ENCODE peak calls at places on chromosomes 16 and 17, in seven cellular contexts. One of them, this sample, is unnamed.

GRCh38 chr17:59572301-59572924 is 7.0 kb downstream of the DHX40 start:
- DNase-seq in A549: no peak
- DNase-seq in AG10803: peak
- DNase-seq in AG04449: no peak
- DNase-seq in hepatocyte: no peak
- DNase-seq in cardiac fibroblast: peak
- DNase-seq in HL-60: peak
- DNase-seq in this sample: no peak

GRCh38 chr16:86042996-86043725 is 144.2 kb downstream of the IRF8 start:
- DNase-seq in AG10803: no peak
- DNase-seq in hepatocyte: no peak
- DNase-seq in cardiac fibroblast: no peak
- DNase-seq in HL-60: no peak
- DNase-seq in A549: no peak
- DNase-seq in AG04449: no peak
- DNase-seq in this sample: no peak

GRCh38 chr16:12327971-12328726 is 351.6 kb downstream of the SNX29 start:
- DNase-seq in AG04449: no peak
- DNase-seq in HL-60: no peak
- DNase-seq in A549: no peak
- DNase-seq in hepatocyte: no peak
- DNase-seq in AG10803: no peak
- DNase-seq in cardiac fibroblast: no peak
- DNase-seq in this sample: no peak

GRCh38 chr16:35525979-35526590 is 2066.7 kb downstream of the TP53TG3F start:
- DNase-seq in cardiac fibroblast: no peak
- DNase-seq in AG04449: no peak
- DNase-seq in hepatocyte: no peak
- DNase-seq in A549: peak
- DNase-seq in AG10803: no peak
- DNase-seq in HL-60: no peak
- DNase-seq in this sample: no peak

GRCh38 chr17:75991396-75991795 is 9.3 kb upstream of the CDK3 start:
- DNase-seq in AG04449: no peak
- DNase-seq in hepatocyte: no peak
- DNase-seq in cardiac fibroblast: no peak
- DNase-seq in A549: no peak
- DNase-seq in AG10803: no peak
- DNase-seq in HL-60: no peak
- DNase-seq in this sample: no peak

GRCh38 chr16:1972490-1972877 is 631 bp downstream of the TBL3 start:
- DNase-seq in hepatocyte: peak
- DNase-seq in A549: no peak
- DNase-seq in AG04449: no peak
- DNase-seq in cardiac fibroblast: peak
- DNase-seq in AG10803: no peak
- DNase-seq in HL-60: no peak
- DNase-seq in this sample: no peak

GRCh38 chr17:31321481-31321880 is at the start of gene EVI2A:
- DNase-seq in A549: no peak
- DNase-seq in AG04449: no peak
- DNase-seq in cardiac fibroblast: peak
- DNase-seq in HL-60: peak
- DNase-seq in hepatocyte: no peak
- DNase-seq in AG10803: peak
- DNase-seq in this sample: peak

GRCh38 chr16:31243734-31244670 is 15.8 kb upstream of the ITGAM start:
- DNase-seq in HL-60: peak
- DNase-seq in hepatocyte: no peak
- DNase-seq in cardiac fibroblast: no peak
- DNase-seq in AG10803: no peak
- DNase-seq in AG04449: no peak
- DNase-seq in A549: no peak
- DNase-seq in this sample: no peak

GRCh38 chr17:36092228-36092627 is 2.3 kb upstream of the CCL3 start:
- DNase-seq in hepatocyte: no peak
- DNase-seq in A549: no peak
- DNase-seq in cardiac fibroblast: no peak
- DNase-seq in AG10803: no peak
- DNase-seq in HL-60: no peak
- DNase-seq in AG04449: no peak
- DNase-seq in this sample: no peak

GRCh38 chr16:27721548-27722265 is 171.8 kb downstream of the KATNIP start:
- DNase-seq in cardiac fibroblast: peak
- DNase-seq in A549: no peak
- DNase-seq in AG04449: no peak
- DNase-seq in hepatocyte: peak
- DNase-seq in AG10803: peak
- DNase-seq in HL-60: no peak
- DNase-seq in this sample: peak

GRCh38 chr16:51267676-51268075 is 116.6 kb upstream of the SALL1 start:
- DNase-seq in HL-60: no peak
- DNase-seq in A549: no peak
- DNase-seq in AG10803: no peak
- DNase-seq in hepatocyte: no peak
- DNase-seq in cardiac fibroblast: no peak
- DNase-seq in AG04449: no peak
- DNase-seq in this sample: no peak

GRCh38 chr16:88869673-88869980 is 3.2 kb upstream of the PABPN1L start:
- DNase-seq in AG04449: no peak
- DNase-seq in A549: no peak
- DNase-seq in cardiac fibroblast: no peak
- DNase-seq in HL-60: no peak
- DNase-seq in AG10803: no peak
- DNase-seq in hepatocyte: no peak
- DNase-seq in this sample: no peak

GRCh38 chr16:27234603-27235002 is 31.3 kb downstream of the KDM8 start:
- DNase-seq in A549: no peak
- DNase-seq in HL-60: no peak
- DNase-seq in hepatocyte: no peak
- DNase-seq in AG10803: no peak
- DNase-seq in cardiac fibroblast: no peak
- DNase-seq in AG04449: no peak
- DNase-seq in this sample: no peak

GRCh38 chr17:3641717-3642486 is 5.3 kb downstream of the CTNS start:
- DNase-seq in AG04449: no peak
- DNase-seq in HL-60: no peak
- DNase-seq in cardiac fibroblast: no peak
- DNase-seq in hepatocyte: no peak
- DNase-seq in A549: no peak
- DNase-seq in AG10803: no peak
- DNase-seq in this sample: no peak

GRCh38 chr17:77203436-77203835 is 62.7 kb downstream of the SEC14L1 start:
- DNase-seq in hepatocyte: no peak
- DNase-seq in A549: no peak
- DNase-seq in AG10803: no peak
- DNase-seq in HL-60: no peak
- DNase-seq in cardiac fibroblast: no peak
- DNase-seq in AG04449: no peak
- DNase-seq in this sample: no peak

GRCh38 chr17:933168-934083 is 46.1 kb downstream of the NXN start:
- DNase-seq in A549: peak
- DNase-seq in AG04449: peak
- DNase-seq in HL-60: no peak
- DNase-seq in cardiac fibroblast: peak
- DNase-seq in hepatocyte: peak
- DNase-seq in AG10803: peak
- DNase-seq in this sample: peak

GRCh38 chr17:81980752-81981239 is 3.4 kb downstream of the ASPSCR1 start:
- DNase-seq in HL-60: no peak
- DNase-seq in AG10803: no peak
- DNase-seq in hepatocyte: no peak
- DNase-seq in cardiac fibroblast: no peak
- DNase-seq in A549: no peak
- DNase-seq in AG04449: no peak
- DNase-seq in this sample: no peak

GRCh38 chr17:81980122-81980521 is 2.7 kb downstream of the ASPSCR1 start:
- DNase-seq in hepatocyte: no peak
- DNase-seq in AG04449: no peak
- DNase-seq in AG10803: no peak
- DNase-seq in cardiac fibroblast: no peak
- DNase-seq in HL-60: no peak
- DNase-seq in A549: no peak
- DNase-seq in this sample: no peak

GRCh38 chr17:81977211-81978091 is at the start of gene ASPSCR1:
- DNase-seq in hepatocyte: peak
- DNase-seq in AG10803: peak
- DNase-seq in A549: peak
- DNase-seq in cardiac fibroblast: peak
- DNase-seq in AG04449: peak
- DNase-seq in HL-60: peak
- DNase-seq in this sample: peak

GRCh38 chr17:81976332-81977210 is 858 bp upstream of the ASPSCR1 start:
- DNase-seq in A549: peak
- DNase-seq in cardiac fibroblast: peak
- DNase-seq in hepatocyte: peak
- DNase-seq in AG10803: no peak
- DNase-seq in HL-60: peak
- DNase-seq in AG04449: no peak
- DNase-seq in this sample: no peak

DNA sequence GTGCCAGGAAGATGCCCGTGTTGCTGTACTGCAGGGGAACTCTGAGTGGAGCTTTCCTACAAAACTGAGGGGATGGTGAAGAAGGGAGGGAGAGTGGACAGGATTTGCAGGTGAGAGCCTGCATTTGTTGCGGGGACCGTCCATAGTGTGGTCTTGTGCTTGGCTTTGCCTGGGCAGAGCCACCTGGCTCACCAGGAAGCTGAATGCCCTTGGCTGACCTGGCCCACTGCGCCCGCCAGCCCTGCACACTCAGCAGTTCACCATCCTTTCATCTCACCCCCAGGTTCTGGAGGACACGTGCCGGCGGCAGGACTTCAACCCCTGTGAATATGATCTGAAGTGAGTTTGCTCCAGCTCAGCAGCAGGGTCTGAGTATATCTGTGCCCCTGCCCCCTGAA is 1.5 kb downstream of the ASPSCR1 start:
- DNase-seq in AG10803: no peak
- DNase-seq in AG04449: no peak
- DNase-seq in hepatocyte: no peak
- DNase-seq in HL-60: no peak
- DNase-seq in cardiac fibroblast: no peak
- DNase-seq in A549: no peak
- DNase-seq in this sample: no peak
- H3K4me3 ChIP-seq in AG10803: no peak
- H3K4me3 ChIP-seq in AG04449: no peak
- H3K4me3 ChIP-seq in hepatocyte: no peak
- H3K4me3 ChIP-seq in HL-60: no peak
- H3K4me3 ChIP-seq in cardiac fibroblast: no peak
- H3K4me3 ChIP-seq in A549: peak
- H3K4me3 ChIP-seq in this sample: no peak

GRCh38 chr16:46629331-46629843 is 8.2 kb upstream of the SHCBP1 start:
- DNase-seq in A549: peak
- DNase-seq in cardiac fibroblast: peak
- DNase-seq in AG10803: peak
- DNase-seq in AG04449: no peak
- DNase-seq in HL-60: peak
- DNase-seq in hepatocyte: peak
- DNase-seq in this sample: no peak
- TF ChIP-seq CTCF in A549: peak
- TF ChIP-seq CTCF in cardiac fibroblast: peak
- TF ChIP-seq CTCF in AG10803: peak
- TF ChIP-seq CTCF in AG04449: peak
- TF ChIP-seq CTCF in HL-60: peak
- TF ChIP-seq CTCF in hepatocyte: peak
- TF ChIP-seq CTCF in this sample: peak

GRCh38 chr16:87784812-87785211 is 19.0 kb upstream of the KLHDC4 start:
- DNase-seq in AG10803: peak
- DNase-seq in cardiac fibroblast: peak
- DNase-seq in A549: no peak
- DNase-seq in AG04449: no peak
- DNase-seq in hepatocyte: no peak
- DNase-seq in HL-60: no peak
- DNase-seq in this sample: no peak

GRCh38 chr16:87778476-87778829 is 12.7 kb upstream of the KLHDC4 start:
- DNase-seq in AG04449: no peak
- DNase-seq in A549: no peak
- DNase-seq in cardiac fibroblast: no peak
- DNase-seq in AG10803: no peak
- DNase-seq in HL-60: no peak
- DNase-seq in hepatocyte: no peak
- DNase-seq in this sample: no peak

GRCh38 chr16:87780385-87780989 is 14.7 kb upstream of the KLHDC4 start:
- DNase-seq in hepatocyte: no peak
- DNase-seq in cardiac fibroblast: peak
- DNase-seq in AG10803: peak
- DNase-seq in AG04449: no peak
- DNase-seq in HL-60: peak
- DNase-seq in A549: no peak
- DNase-seq in this sample: no peak

GRCh38 chr16:87778830-87779579 is 13.2 kb upstream of the KLHDC4 start:
- DNase-seq in AG10803: peak
- DNase-seq in hepatocyte: peak
- DNase-seq in AG04449: peak
- DNase-seq in cardiac fibroblast: peak
- DNase-seq in A549: peak
- DNase-seq in HL-60: peak
- DNase-seq in this sample: peak
- H3K4me3 ChIP-seq in AG10803: no peak
- H3K4me3 ChIP-seq in hepatocyte: no peak
- H3K4me3 ChIP-seq in AG04449: no peak
- H3K4me3 ChIP-seq in cardiac fibroblast: no peak
- H3K4me3 ChIP-seq in A549: peak
- H3K4me3 ChIP-seq in HL-60: no peak
- H3K4me3 ChIP-seq in this sample: no peak

GRCh38 chr17:13003927-13004326 is 13.9 kb downstream of the ELAC2 start:
- DNase-seq in cardiac fibroblast: no peak
- DNase-seq in HL-60: no peak
- DNase-seq in AG10803: no peak
- DNase-seq in A549: no peak
- DNase-seq in AG04449: no peak
- DNase-seq in hepatocyte: no peak
- DNase-seq in this sample: no peak

GRCh38 chr17:13002761-13003453 is 14.9 kb downstream of the ELAC2 start:
- DNase-seq in AG10803: peak
- DNase-seq in hepatocyte: peak
- DNase-seq in HL-60: no peak
- DNase-seq in cardiac fibroblast: peak
- DNase-seq in AG04449: peak
- DNase-seq in A549: peak
- DNase-seq in this sample: no peak

GRCh38 chr17:13004336-13004735 is 13.5 kb downstream of the ELAC2 start:
- DNase-seq in AG04449: no peak
- DNase-seq in HL-60: no peak
- DNase-seq in hepatocyte: no peak
- DNase-seq in AG10803: no peak
- DNase-seq in A549: no peak
- DNase-seq in cardiac fibroblast: no peak
- DNase-seq in this sample: no peak

GRCh38 chr17:13001991-13002615 is 15.7 kb downstream of the ELAC2 start:
- DNase-seq in HL-60: no peak
- DNase-seq in AG10803: no peak
- DNase-seq in A549: no peak
- DNase-seq in hepatocyte: peak
- DNase-seq in AG04449: no peak
- DNase-seq in cardiac fibroblast: peak
- DNase-seq in this sample: no peak

DNA sequence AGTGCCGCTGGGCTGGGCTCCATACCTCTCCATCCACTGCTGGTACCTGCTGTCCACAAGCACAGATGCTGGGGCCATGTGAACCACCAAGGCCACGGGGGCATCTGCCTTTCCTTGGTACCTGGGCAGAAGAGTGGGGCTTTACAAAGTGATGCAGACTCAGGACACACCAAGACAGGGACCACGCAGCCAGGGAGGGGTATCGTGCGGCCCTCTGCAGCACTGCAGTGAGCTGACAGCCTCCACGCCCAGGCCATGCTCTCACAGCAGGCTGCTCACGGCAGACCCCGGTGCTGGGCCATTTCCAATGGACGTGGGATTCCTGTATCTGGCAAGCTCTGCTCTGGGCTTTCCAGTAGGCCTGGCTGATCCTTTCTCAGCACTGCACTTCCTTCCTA is 14.4 kb downstream of the ELAC2 start:
- DNase-seq in cardiac fibroblast: no peak
- DNase-seq in hepatocyte: no peak
- DNase-seq in AG04449: no peak
- DNase-seq in HL-60: no peak
- DNase-seq in AG10803: no peak
- DNase-seq in A549: no peak
- DNase-seq in this sample: no peak
- TF ChIP-seq CTCF in cardiac fibroblast: no peak
- TF ChIP-seq CTCF in hepatocyte: no peak
- TF ChIP-seq CTCF in AG04449: no peak
- TF ChIP-seq CTCF in HL-60: no peak
- TF ChIP-seq CTCF in AG10803: no peak
- TF ChIP-seq CTCF in A549: no peak
- TF ChIP-seq CTCF in this sample: no peak